ENCODE peak calls at places on chromosome 5, in four cellular contexts. R is HT-29; W is activated T-cell treated with anti-CD3 and anti-CD28 coated beads, Interleukin-2, amount 50 U/mL, for 4 hours; B is DMS153. A is an unnamed sample.

GRCh38 chr5:40503438-40503837 is 176.3 kb upstream of the PTGER4 start:
- DNase-seq in B (no peak), R (no peak), W (peak), A (no peak)

GRCh38 chr5:143782588-143783386 is 29.2 kb upstream of the HMHB1 start:
- DNase-seq in W (no peak), B (no peak), R (no peak), A (no peak)

GRCh38 chr5:19125956-19126713 is 861.9 kb downstream of the CDH18 start:
- DNase-seq in W (no peak), R (no peak), B (no peak), A (no peak)

GRCh38 chr5:113380299-113381014 is 54.3 kb downstream of the TSSK1B start:
- DNase-seq in W (no peak), B (no peak), R (no peak), A (no peak)

GRCh38 chr5:122311888-122312669 is at the start of gene SNCAIP:
- DNase-seq in W (no peak), R (no peak), B (no peak), A (peak)

GRCh38 chr5:109485030-109485429 is 75.3 kb upstream of the PJA2 start:
- DNase-seq in R (peak), W (no peak), B (peak), A (peak)

GRCh38 chr5:125700380-125700856 is 722.8 kb upstream of the GRAMD2B start:
- DNase-seq in B (peak), W (no peak), R (peak), A (no peak)

GRCh38 chr5:135225856-135226560 is 173.0 kb downstream of the MACROH2A1 start:
- DNase-seq in R (no peak), B (no peak), W (no peak), A (peak)

GRCh38 chr5:120604898-120605297 is 140.8 kb downstream of the PRR16 start:
- DNase-seq in B (no peak), R (no peak), W (no peak), A (no peak)

GRCh38 chr5:4785971-4786370 is 354.2 kb upstream of the ADAMTS16 start:
- DNase-seq in W (no peak), R (no peak), B (no peak), A (no peak)

GRCh38 chr5:80187274-80187673 is 68.6 kb downstream of the SERINC5 start:
- DNase-seq in W (no peak), R (peak), B (no peak), A (peak)

GRCh38 chr5:53965459-53965858 is 344.9 kb downstream of the ARL15 start:
- DNase-seq in B (no peak), W (no peak), R (no peak), A (no peak)

GRCh38 chr5:41510176-41510831 is at the start of gene PLCXD3:
- DNase-seq in B (peak), W (no peak), R (no peak), A (peak)

GRCh38 chr5:12217039-12217438 is 312.8 kb upstream of the CTNND2 start:
- DNase-seq in B (no peak), W (no peak), R (no peak), A (no peak)

GRCh38 chr5:80217667-80218066 is 38.2 kb downstream of the SERINC5 start:
- DNase-seq in R (no peak), W (no peak), B (no peak), A (no peak)

GRCh38 chr5:2750758-2751464 is 566 bp downstream of the IRX2 start:
- DNase-seq in W (no peak), R (peak), B (peak), A (no peak)

GRCh38 chr5:146704949-146705665 is 173.4 kb downstream of the PPP2R2B start:
- DNase-seq in B (no peak), W (no peak), R (no peak), A (no peak)

A was measured in D341Med.